ENCODE peak calls at places on chromosomes 4 and X, in six cellular contexts. One of them, this sample, is unnamed. For H3K4me1, the result is how much of the 10 kb centered on the place peaks cover.

GRCh38 chr4:61273237-61273636 is 73.1 kb downstream of the ADGRL3 start:
- DNase-seq in neuronal stem cell: no peak
- DNase-seq in mesenchymal stem cell: peak
- DNase-seq in H9: no peak
- DNase-seq in mesendoderm: no peak
- DNase-seq in IMR-90: peak
- DNase-seq in this sample: no peak

GRCh38 chrX:11890843-11891514 is 132.9 kb downstream of the MSL3 start:
- DNase-seq in neuronal stem cell: no peak
- DNase-seq in mesenchymal stem cell: no peak
- DNase-seq in H9: no peak
- DNase-seq in mesendoderm: no peak
- DNase-seq in IMR-90: no peak
- DNase-seq in this sample: no peak

GRCh38 chr4:183370786-183371185 is 48.6 kb upstream of the CLDN24 start:
- DNase-seq in neuronal stem cell: no peak
- DNase-seq in mesenchymal stem cell: no peak
- DNase-seq in H9: no peak
- DNase-seq in mesendoderm: no peak
- DNase-seq in IMR-90: no peak
- DNase-seq in this sample: no peak

GRCh38 chrX:9955506-9955905 is 11.7 kb upstream of the CLDN34 start:
- DNase-seq in neuronal stem cell: no peak
- DNase-seq in mesenchymal stem cell: peak
- DNase-seq in H9: no peak
- DNase-seq in mesendoderm: no peak
- DNase-seq in IMR-90: peak
- DNase-seq in this sample: no peak

GRCh38 chr4:57231781-57232180 is 121.6 kb upstream of the IGFBP7 start:
- DNase-seq in neuronal stem cell: no peak
- DNase-seq in mesenchymal stem cell: peak
- DNase-seq in H9: no peak
- DNase-seq in mesendoderm: no peak
- DNase-seq in IMR-90: no peak
- DNase-seq in this sample: no peak

GRCh38 chr4:169407217-169407845 is 136.6 kb upstream of the SH3RF1 start:
- DNase-seq in neuronal stem cell: no peak
- DNase-seq in mesenchymal stem cell: peak
- DNase-seq in H9: no peak
- DNase-seq in mesendoderm: peak
- DNase-seq in IMR-90: peak
- DNase-seq in this sample: no peak

GRCh38 chr4:30386266-30386895 is 333.8 kb upstream of the PCDH7 start:
- DNase-seq in neuronal stem cell: no peak
- DNase-seq in mesenchymal stem cell: peak
- DNase-seq in H9: no peak
- DNase-seq in mesendoderm: no peak
- DNase-seq in IMR-90: peak
- DNase-seq in this sample: no peak

GRCh38 chrX:98490670-98491069 is 1607.0 kb downstream of the RPA4 start:
- DNase-seq in neuronal stem cell: no peak
- DNase-seq in mesenchymal stem cell: no peak
- DNase-seq in H9: no peak
- DNase-seq in mesendoderm: no peak
- DNase-seq in IMR-90: no peak
- DNase-seq in this sample: no peak

GRCh38 chrX:57211906-57212305 is 74.6 kb upstream of the FAAH2 start:
- DNase-seq in neuronal stem cell: no peak
- DNase-seq in mesenchymal stem cell: no peak
- DNase-seq in H9: peak
- DNase-seq in mesendoderm: peak
- DNase-seq in IMR-90: no peak
- DNase-seq in this sample: no peak

GRCh38 chr4:183130328-183131155 is 31.5 kb downstream of the WWC2 start:
- DNase-seq in neuronal stem cell: no peak
- DNase-seq in mesenchymal stem cell: no peak
- DNase-seq in H9: no peak
- DNase-seq in mesendoderm: no peak
- DNase-seq in IMR-90: peak
- DNase-seq in this sample: no peak

GRCh38 chrX:25277574-25277973 is 261.8 kb upstream of the ARX start:
- DNase-seq in neuronal stem cell: peak
- DNase-seq in mesenchymal stem cell: no peak
- DNase-seq in H9: no peak
- DNase-seq in mesendoderm: no peak
- DNase-seq in IMR-90: no peak
- DNase-seq in this sample: no peak

GRCh38 chr4:142984871-142985585 is 138.9 kb upstream of the INPP4B start:
- DNase-seq in neuronal stem cell: no peak
- DNase-seq in mesenchymal stem cell: peak
- DNase-seq in H9: peak
- DNase-seq in mesendoderm: peak
- DNase-seq in IMR-90: peak
- DNase-seq in this sample: peak

GRCh38 chr4:2276581-2277325 is 14.8 kb upstream of the MXD4 start:
- DNase-seq in neuronal stem cell: no peak
- DNase-seq in mesenchymal stem cell: no peak
- DNase-seq in H9: no peak
- DNase-seq in mesendoderm: no peak
- DNase-seq in IMR-90: no peak
- DNase-seq in this sample: no peak

GRCh38 chr4:183011213-183011907 is 87.7 kb upstream of the WWC2 start:
- DNase-seq in neuronal stem cell: no peak
- DNase-seq in mesenchymal stem cell: peak
- DNase-seq in H9: no peak
- DNase-seq in mesendoderm: no peak
- DNase-seq in IMR-90: peak
- DNase-seq in this sample: peak

GRCh38 chr4:13544556-13545393 is 467 bp upstream of the NKX3-2 start:
- DNase-seq in neuronal stem cell: peak
- DNase-seq in mesenchymal stem cell: peak
- DNase-seq in H9: peak
- DNase-seq in mesendoderm: peak
- DNase-seq in IMR-90: peak
- DNase-seq in this sample: peak

GRCh38 chr4:129335263-129335662 is 239.3 kb downstream of the C4orf33 start:
- DNase-seq in neuronal stem cell: no peak
- DNase-seq in mesenchymal stem cell: no peak
- DNase-seq in H9: no peak
- DNase-seq in mesendoderm: no peak
- DNase-seq in IMR-90: no peak
- DNase-seq in this sample: no peak

GRCh38 chrX:41863343-41864203 is 59.8 kb downstream of the CASK start:
- DNase-seq in neuronal stem cell: no peak
- DNase-seq in mesenchymal stem cell: no peak
- DNase-seq in H9: no peak
- DNase-seq in mesendoderm: no peak
- DNase-seq in IMR-90: no peak
- DNase-seq in this sample: no peak

GRCh38 chr4:123661080-123661737 is 264.6 kb downstream of the SPRY1 start:
- DNase-seq in neuronal stem cell: no peak
- DNase-seq in mesenchymal stem cell: peak
- DNase-seq in H9: no peak
- DNase-seq in mesendoderm: no peak
- DNase-seq in IMR-90: peak
- DNase-seq in this sample: no peak

GRCh38 chr4:7388627-7389026 is 46.1 kb downstream of the PSAPL1 start:
- DNase-seq in neuronal stem cell: no peak
- DNase-seq in mesenchymal stem cell: no peak
- DNase-seq in H9: no peak
- DNase-seq in mesendoderm: no peak
- DNase-seq in IMR-90: no peak
- DNase-seq in this sample: no peak

DNA sequence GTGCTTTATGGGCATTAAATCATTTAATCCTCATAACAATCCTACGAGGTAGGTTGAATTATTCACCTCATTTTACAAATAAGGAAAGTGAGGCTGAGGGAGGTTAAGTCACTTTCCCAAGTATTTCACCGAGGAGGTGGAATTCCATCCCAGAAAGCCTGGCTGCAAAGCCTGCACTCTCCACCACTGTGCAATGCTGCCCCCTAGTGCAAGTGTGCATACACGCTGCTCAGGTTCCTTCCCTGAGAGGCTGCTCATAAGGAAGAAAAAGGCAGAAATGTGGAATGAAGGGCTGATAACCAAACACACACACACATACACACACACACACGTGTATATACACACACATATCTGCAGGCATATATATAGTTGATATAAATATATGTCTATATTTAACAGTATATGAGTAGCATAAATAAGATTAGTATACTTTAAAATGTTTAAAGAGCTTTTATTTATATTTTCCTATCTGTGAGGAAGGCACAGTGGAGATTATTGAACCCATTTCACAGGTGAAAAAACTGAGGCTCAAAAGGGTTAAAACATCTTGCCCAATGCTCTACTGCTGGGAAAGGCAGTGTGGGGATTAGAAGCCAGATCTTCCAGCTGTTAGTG is 714.5 kb upstream of the TENM3 start:
- DNase-seq in neuronal stem cell: peak
- DNase-seq in mesenchymal stem cell: peak
- DNase-seq in H9: peak
- DNase-seq in mesendoderm: peak
- DNase-seq in IMR-90: peak
- DNase-seq in this sample: peak
- H3K4me2 ChIP-seq in neuronal stem cell: no peak
- H3K4me2 ChIP-seq in mesenchymal stem cell: no peak
- H3K4me2 ChIP-seq in H9: no peak
- H3K4me2 ChIP-seq in mesendoderm: no peak
- H3K4me2 ChIP-seq in IMR-90: no peak
- H3K4me2 ChIP-seq in this sample: no peak

DNA sequence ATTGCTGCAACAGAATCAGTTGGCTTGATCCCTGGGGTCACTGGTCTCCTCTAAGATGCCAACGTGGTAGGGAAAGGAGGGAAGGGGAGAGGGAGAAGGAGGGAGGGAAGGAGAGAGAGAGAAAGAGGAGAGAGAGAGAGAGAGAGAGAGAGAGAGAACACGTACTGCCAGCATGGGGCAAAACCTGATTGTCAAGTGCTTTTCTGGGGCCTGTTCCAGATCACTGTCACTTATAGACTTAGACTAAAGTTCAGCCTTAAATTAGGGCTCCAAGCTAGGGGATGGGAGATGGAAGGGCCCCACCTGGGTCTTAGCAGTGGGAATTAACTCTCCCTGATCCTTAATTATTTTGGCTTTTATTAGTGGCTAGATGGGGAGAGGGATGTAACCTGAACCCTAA is 12.9 kb downstream of the SHROOM4 start:
- DNase-seq in neuronal stem cell: no peak
- DNase-seq in mesenchymal stem cell: no peak
- DNase-seq in H9: no peak
- DNase-seq in mesendoderm: no peak
- DNase-seq in IMR-90: no peak
- DNase-seq in this sample: no peak
- H2BK15ac ChIP-seq in neuronal stem cell: no peak
- H2BK15ac ChIP-seq in mesenchymal stem cell: no peak
- H2BK15ac ChIP-seq in H9: no peak
- H2BK15ac ChIP-seq in mesendoderm: no peak
- H2BK15ac ChIP-seq in IMR-90: no peak
- H2BK15ac ChIP-seq in this sample: no peak

DNA sequence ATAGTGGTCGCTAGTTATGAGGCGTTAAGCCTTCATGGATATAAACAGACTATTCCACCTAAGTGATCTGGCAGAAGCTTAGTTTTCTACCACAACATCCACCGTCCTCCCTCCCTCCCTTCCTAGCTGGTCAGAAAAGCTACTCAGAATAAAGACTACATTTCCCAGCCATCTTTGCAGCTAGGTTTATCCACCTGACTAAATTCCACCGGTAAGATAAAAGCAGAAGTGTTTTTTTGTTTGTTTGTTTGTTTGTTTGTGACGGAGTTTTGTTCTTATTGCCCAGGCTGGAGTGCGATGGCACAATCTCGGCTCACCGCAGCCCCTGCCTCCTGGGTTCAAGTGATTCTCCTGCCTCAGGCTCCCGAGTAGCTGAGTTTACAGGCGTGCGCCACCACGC is 44.3 kb downstream of the HELT start:
- DNase-seq in neuronal stem cell: no peak
- DNase-seq in mesenchymal stem cell: no peak
- DNase-seq in H9: no peak
- DNase-seq in mesendoderm: no peak
- DNase-seq in IMR-90: no peak
- DNase-seq in this sample: no peak
- H3K4me1 ChIP-seq in neuronal stem cell: under half
- H3K4me1 ChIP-seq in mesenchymal stem cell: under half
- H3K4me1 ChIP-seq in H9: under half
- H3K4me1 ChIP-seq in mesendoderm: under half
- H3K4me1 ChIP-seq in IMR-90: under half
- H3K4me1 ChIP-seq in this sample: under half

GRCh38 chr4:38800956-38801450 is 3.6 kb downstream of the TLR1 start:
- DNase-seq in neuronal stem cell: no peak
- DNase-seq in mesenchymal stem cell: no peak
- DNase-seq in H9: no peak
- DNase-seq in mesendoderm: no peak
- DNase-seq in IMR-90: no peak
- DNase-seq in this sample: no peak

GRCh38 chr4:38800366-38800765 is 4.2 kb downstream of the TLR1 start:
- DNase-seq in neuronal stem cell: no peak
- DNase-seq in mesenchymal stem cell: no peak
- DNase-seq in H9: no peak
- DNase-seq in mesendoderm: no peak
- DNase-seq in IMR-90: no peak
- DNase-seq in this sample: no peak

GRCh38 chr4:38803833-38804653 is 548 bp downstream of the TLR1 start:
- DNase-seq in neuronal stem cell: no peak
- DNase-seq in mesenchymal stem cell: no peak
- DNase-seq in H9: no peak
- DNase-seq in mesendoderm: no peak
- DNase-seq in IMR-90: no peak
- DNase-seq in this sample: no peak

GRCh38 chr4:38804654-38805295 is at the start of gene TLR1:
- DNase-seq in neuronal stem cell: no peak
- DNase-seq in mesenchymal stem cell: peak
- DNase-seq in H9: no peak
- DNase-seq in mesendoderm: peak
- DNase-seq in IMR-90: peak
- DNase-seq in this sample: no peak

DNA sequence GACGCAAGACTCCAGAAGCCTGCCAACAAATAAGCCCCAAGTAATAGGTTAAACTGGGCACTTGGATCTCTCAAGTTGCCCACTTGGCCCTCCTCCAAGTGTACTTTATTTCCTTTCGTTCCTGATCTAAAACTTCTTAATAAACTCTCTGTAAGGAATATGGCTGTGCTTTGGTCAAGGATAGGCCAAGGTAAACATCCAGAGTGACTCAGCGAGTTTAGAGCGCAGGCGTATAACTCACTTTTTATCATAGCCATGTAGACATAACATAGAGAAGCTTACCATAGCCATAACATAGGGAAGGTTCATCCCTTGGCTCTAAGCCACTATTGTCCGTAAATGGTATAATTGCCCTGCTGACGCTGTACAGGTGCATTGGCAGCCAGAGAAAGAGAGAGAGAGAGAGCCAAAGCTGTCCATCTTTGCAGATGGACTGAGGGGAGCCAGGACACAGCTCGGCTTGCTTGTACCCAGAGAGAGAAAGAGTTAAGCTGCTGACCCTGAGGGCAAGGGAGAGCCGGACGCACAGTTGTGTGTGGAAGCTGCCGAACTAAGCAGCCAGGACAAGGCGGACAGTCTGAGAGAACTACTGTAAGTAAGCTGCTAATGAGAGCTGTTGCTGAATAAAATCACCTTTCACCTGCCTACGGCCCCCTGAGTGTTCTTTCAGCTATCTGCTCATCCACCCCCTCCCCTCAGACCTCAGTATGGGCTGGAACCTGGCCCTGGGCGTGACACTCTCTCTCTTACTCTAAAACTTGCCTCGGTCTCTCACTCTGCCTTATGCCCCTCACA is 1.8 kb downstream of the TLR1 start:
- DNase-seq in neuronal stem cell: no peak
- DNase-seq in mesenchymal stem cell: no peak
- DNase-seq in H9: no peak
- DNase-seq in mesendoderm: peak
- DNase-seq in IMR-90: no peak
- DNase-seq in this sample: no peak
- H3K4me2 ChIP-seq in neuronal stem cell: no peak
- H3K4me2 ChIP-seq in mesenchymal stem cell: no peak
- H3K4me2 ChIP-seq in H9: no peak
- H3K4me2 ChIP-seq in mesendoderm: no peak
- H3K4me2 ChIP-seq in IMR-90: no peak
- H3K4me2 ChIP-seq in this sample: no peak

This sample was measured in H1.